ENCODE peak calls at places on chromosomes 2 and 18, in eight cellular contexts. G is amygdala; W is dermis microvascular lymphatic vessel endothelial cell; L is NCI-H2107; F is natural killer cell; I is stimulated activated naive B cell treated with anti-CD40 and anti-IgM and Interleukin-4, amounts not matched to agents 10 μg/mL and 1 μg/mL and 100 μg/mL, for 72 hours; K is HCT116; N is IMR-90. A is an unnamed sample.

GRCh38 chr2:33791625-33792024 is 192.5 kb upstream of the FAM98A start:
- DNase-seq in G (no peak), W (no peak), L (no peak), F (no peak), I (no peak), K (no peak), N (peak; percentile 73), A (peak; percentile 44)

GRCh38 chr18:46856975-46857374 is 60.3 kb downstream of the PIAS2 start:
- DNase-seq in G (no peak), W (peak; percentile 6), L (peak; percentile 6), F (no peak), I (no peak), K (peak; percentile 6), N (no peak), A (peak; percentile 2)

GRCh38 chr18:9762561-9762960 is 54.5 kb downstream of the RAB31 start:
- DNase-seq in G (no peak), W (no peak), L (no peak), F (no peak), I (no peak), K (no peak), N (no peak), A (no peak)

GRCh38 chr2:236673823-236674185 is 104.2 kb downstream of the ACKR3 start:
- DNase-seq in G (no peak), W (no peak), L (no peak), F (no peak), I (no peak), K (no peak), N (no peak), A (no peak)

GRCh38 chr2:22486343-22486742 is 898.6 kb upstream of the KLHL29 start:
- DNase-seq in G (no peak), W (no peak), L (no peak), F (no peak), I (no peak), K (no peak), N (no peak), A (no peak)

GRCh38 chr2:190583507-190584337 is 49.2 kb upstream of the NEMP2 start:
- DNase-seq in G (no peak), W (peak; percentile 28), L (no peak), F (no peak), I (no peak), K (no peak), N (no peak), A (no peak)

GRCh38 chr2:152491139-152491472 is 156.1 kb downstream of the FMNL2 start:
- DNase-seq in G (no peak), W (no peak), L (no peak), F (no peak), I (no peak), K (no peak), N (no peak), A (no peak)

GRCh38 chr18:2914185-2914584 is 67.4 kb downstream of the EMILIN2 start:
- DNase-seq in G (no peak), W (no peak), L (no peak), F (no peak), I (no peak), K (no peak), N (no peak), A (no peak)

GRCh38 chr18:58095251-58095650 is 51.2 kb downstream of the NEDD4L start:
- DNase-seq in G (no peak), W (no peak), L (no peak), F (no peak), I (no peak), K (no peak), N (no peak), A (no peak)

GRCh38 chr18:13422541-13423147 is 204.1 kb downstream of the LDLRAD4 start:
- DNase-seq in G (no peak), W (no peak), L (no peak), F (no peak), I (no peak), K (no peak), N (no peak), A (no peak)

GRCh38 chr2:153403937-153404336 is 74.6 kb downstream of the RPRM start:
- DNase-seq in G (no peak), W (no peak), L (no peak), F (no peak), I (no peak), K (no peak), N (no peak), A (no peak)

GRCh38 chr2:62396880-62397279 is 109.1 kb downstream of the TMEM17 start:
- DNase-seq in G (no peak), W (no peak), L (no peak), F (no peak), I (no peak), K (no peak), N (no peak), A (no peak)

GRCh38 chr2:207311316-207312005 is 145.7 kb upstream of the KLF7 start:
- DNase-seq in G (no peak), W (peak; percentile 99), L (no peak), F (no peak), I (no peak), K (peak; percentile 60), N (peak; percentile 100), A (no peak)

GRCh38 chr2:85662899-85663683 is 4.9 kb downstream of the SFTPB start:
- DNase-seq in G (no peak), W (peak; percentile 85), L (no peak), F (no peak), I (no peak), K (peak; percentile 35), N (peak; percentile 95), A (peak; percentile 17)

GRCh38 chr18:70288851-70289328 is at the start of gene SOCS6:
- DNase-seq in G (no peak), W (peak; percentile 57), L (peak; percentile 37), F (peak; percentile 23), I (peak; percentile 49), K (no peak), N (peak; percentile 66), A (no peak)

GRCh38 chr18:58640428-58640805 is 11.5 kb upstream of the ALPK2 start:
- DNase-seq in G (no peak), W (no peak), L (no peak), F (no peak), I (no peak), K (no peak), N (no peak), A (no peak)

GRCh38 chr18:2293109-2293839 is 278.0 kb downstream of the METTL4 start:
- DNase-seq in G (no peak), W (no peak), L (no peak), F (no peak), I (no peak), K (no peak), N (no peak), A (no peak)

GRCh38 chr2:46749042-46749461 is 166.6 kb downstream of the MCFD2 start:
- DNase-seq in G (no peak), W (peak; percentile 79), L (no peak), F (no peak), I (no peak), K (no peak), N (peak; percentile 88), A (no peak)

GRCh38 chr2:42809876-42810125 is 17.4 kb upstream of the HAAO start:
- DNase-seq in G (no peak), W (peak; percentile 76), L (peak; percentile 58), F (peak; percentile 87), I (no peak), K (peak; percentile 52), N (peak; percentile 77), A (peak; percentile 77)

GRCh38 chr18:41004320-41004719 is 950.7 kb upstream of the PIK3C3 start:
- DNase-seq in G (no peak), W (no peak), L (no peak), F (no peak), I (no peak), K (no peak), N (no peak), A (no peak)

A was measured in SW 1271.